ENCODE peak calls at places on chromosome 1, in eight cellular contexts. Q is H9, O is tibial artery, I is Calu3, K is PC-3, C is cardiac muscle cell, N is lower leg skin, R is colonic mucosa. J is an unnamed sample.

GRCh38 chr1:225766967-225767413 is 10.6 kb upstream of the SRP9 start:
- DNase-seq in Q (no peak), O (peak), I (no peak), K (peak), C (no peak), N (peak), R (peak), J (no peak)

GRCh38 chr1:27003745-27004470 is 8.7 kb downstream of the TENT5B start:
- DNase-seq in Q (peak), O (no peak), I (no peak), K (no peak), C (peak), N (no peak), R (no peak), J (no peak)

GRCh38 chr1:193313354-193314140 is 127.1 kb upstream of the B3GALT2 start:
- DNase-seq in Q (no peak), O (no peak), I (no peak), K (no peak), C (no peak), N (no peak), R (peak), J (no peak)

GRCh38 chr1:204975021-204975420 is 68.0 kb upstream of the CNTN2 start:
- DNase-seq in Q (no peak), O (no peak), I (no peak), K (no peak), C (no peak), N (no peak), R (no peak), J (no peak)

GRCh38 chr1:106080608-106081325 is 975.7 kb upstream of the PRMT6 start:
- DNase-seq in Q (no peak), O (no peak), I (no peak), K (no peak), C (no peak), N (no peak), R (no peak), J (no peak)

GRCh38 chr1:153805042-153805745 is 30.0 kb downstream of the SLC27A3 start:
- DNase-seq in Q (no peak), O (peak), I (no peak), K (peak), C (peak), N (peak), R (peak), J (peak)

GRCh38 chr1:233090706-233091494 is 140.5 kb downstream of the NTPCR start:
- DNase-seq in Q (no peak), O (no peak), I (no peak), K (no peak), C (no peak), N (no peak), R (no peak), J (no peak)

GRCh38 chr1:86472767-86473166 is 4.0 kb downstream of the CLCA1 start:
- DNase-seq in Q (no peak), O (no peak), I (no peak), K (no peak), C (no peak), N (no peak), R (no peak), J (no peak)

GRCh38 chr1:3459051-3459908 is 4.8 kb downstream of the ARHGEF16 start:
- DNase-seq in Q (no peak), O (no peak), I (peak), K (no peak), C (no peak), N (no peak), R (peak), J (no peak)

GRCh38 chr1:52033190-52034049 is at the start of gene KTI12:
- DNase-seq in Q (peak), O (peak), I (peak), K (peak), C (peak), N (peak), R (peak), J (peak)

DNA sequence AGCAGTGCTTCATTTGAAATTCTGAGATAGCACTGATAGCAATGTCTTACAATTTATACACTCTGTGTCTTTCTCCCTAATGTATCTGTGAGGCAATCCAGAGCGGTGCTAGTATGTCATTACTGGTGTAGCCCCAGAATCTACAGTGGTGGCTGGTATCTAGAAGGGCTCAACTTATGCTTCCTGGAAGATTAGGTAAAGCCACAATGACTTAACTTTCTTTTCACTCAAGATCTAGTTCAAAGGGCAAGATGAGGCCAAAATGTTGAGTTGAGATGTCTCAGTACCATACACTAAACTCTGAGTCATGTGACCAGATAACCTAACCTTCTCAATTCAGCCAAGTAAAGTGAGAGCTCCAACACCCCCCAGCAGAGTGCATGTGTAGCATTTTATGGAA is 77.5 kb downstream of the PAPPA2 start:
- DNase-seq in Q (no peak), O (no peak), I (no peak), K (no peak), C (no peak), N (no peak), R (no peak), J (no peak)
- TF ChIP-seq CTCF in Q (no peak), O (no peak), I (no peak), K (no peak), C (no peak), N (no peak), R (no peak), J (no peak)

GRCh38 chr1:152067150-152067549 is 21.7 kb downstream of the TCHHL1 start:
- DNase-seq in Q (no peak), O (no peak), I (no peak), K (no peak), C (no peak), N (no peak), R (no peak), J (no peak)

GRCh38 chr1:152067929-152068328 is 20.9 kb downstream of the TCHHL1 start:
- DNase-seq in Q (no peak), O (no peak), I (no peak), K (no peak), C (no peak), N (no peak), R (no peak), J (no peak)

GRCh38 chr1:152061952-152062351 is 25.1 kb upstream of the S100A11 start:
- DNase-seq in Q (no peak), O (no peak), I (no peak), K (no peak), C (no peak), N (no peak), R (no peak), J (no peak)
- TF ChIP-seq CTCF in Q (no peak), O (no peak), I (no peak), K (no peak), C (no peak), N (no peak), R (no peak), J (no peak)

GRCh38 chr1:15283500-15283899 is 36.5 kb downstream of the FHAD1 start:
- DNase-seq in Q (no peak), O (no peak), I (no peak), K (peak), C (no peak), N (peak), R (no peak), J (no peak)
- TF ChIP-seq CTCF in Q (peak), O (peak), I (no peak), K (peak), C (peak), N (no peak), R (peak), J (no peak)

GRCh38 chr1:4655674-4656532 is 1.5 kb downstream of the AJAP1 start:
- DNase-seq in Q (peak), O (no peak), I (peak), K (peak), C (peak), N (peak), R (no peak), J (peak)
- TF ChIP-seq CTCF in Q (peak), O (peak), I (no peak), K (peak), C (peak), N (no peak), R (no peak), J (peak)

GRCh38 chr1:202590119-202590518 is 120.1 kb downstream of the SYT2 start:
- DNase-seq in Q (no peak), O (no peak), I (no peak), K (no peak), C (no peak), N (no peak), R (no peak), J (no peak)

GRCh38 chr1:202587859-202588480 is 122.3 kb downstream of the SYT2 start:
- DNase-seq in Q (no peak), O (no peak), I (no peak), K (no peak), C (no peak), N (no peak), R (no peak), J (no peak)

GRCh38 chr1:202588644-202589189 is 121.5 kb downstream of the SYT2 start:
- DNase-seq in Q (no peak), O (no peak), I (no peak), K (peak), C (no peak), N (no peak), R (no peak), J (no peak)

GRCh38 chr1:202590975-202591411 is 119.3 kb downstream of the SYT2 start:
- DNase-seq in Q (no peak), O (no peak), I (peak), K (no peak), C (no peak), N (no peak), R (no peak), J (no peak)

DNA sequence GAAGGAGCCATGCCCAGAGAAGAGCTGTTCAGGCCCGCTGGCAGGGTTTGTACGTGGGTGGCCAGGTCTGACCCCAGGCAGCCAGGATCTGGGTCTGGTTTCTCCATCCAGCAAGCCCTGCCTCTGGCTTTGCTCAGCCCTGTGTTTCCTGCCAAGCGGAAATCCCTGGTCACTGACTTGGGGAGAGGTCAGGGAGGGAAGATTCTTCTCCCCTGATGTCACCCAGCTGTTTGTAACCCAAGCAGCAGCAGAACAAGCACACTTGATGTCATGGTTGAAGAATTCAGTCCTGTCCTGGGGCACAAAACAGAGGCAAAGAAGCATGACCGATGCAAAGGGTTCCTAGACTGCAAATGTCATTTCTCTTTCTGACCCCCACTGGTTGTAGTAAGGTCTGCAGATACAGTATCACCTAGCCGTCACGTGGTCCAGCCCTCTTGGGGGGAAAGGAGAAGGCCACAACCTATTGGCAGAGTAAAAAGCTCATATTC is 121.0 kb downstream of the SYT2 start:
- DNase-seq in Q (peak), O (peak), I (peak), K (peak), C (peak), N (peak), R (peak), J (no peak)
- TF ChIP-seq CTCF in Q (no peak), O (no peak), I (no peak), K (no peak), C (no peak), N (no peak), R (no peak), J (no peak)

GRCh38 chr1:115240321-115240720 is 97.7 kb downstream of the NGF start:
- DNase-seq in Q (no peak), O (no peak), I (no peak), K (peak), C (no peak), N (no peak), R (no peak), J (no peak)

GRCh38 chr1:115238336-115239147 is 99.5 kb downstream of the NGF start:
- DNase-seq in Q (no peak), O (no peak), I (no peak), K (no peak), C (no peak), N (no peak), R (no peak), J (no peak)

GRCh38 chr1:115239148-115239820 is 98.8 kb downstream of the NGF start:
- DNase-seq in Q (no peak), O (no peak), I (no peak), K (no peak), C (no peak), N (no peak), R (no peak), J (no peak)

GRCh38 chr1:115237023-115237422 is 101.0 kb downstream of the NGF start:
- DNase-seq in Q (no peak), O (no peak), I (no peak), K (no peak), C (no peak), N (no peak), R (no peak), J (no peak)

GRCh38 chr1:115237507-115237906 is 100.5 kb downstream of the NGF start:
- DNase-seq in Q (no peak), O (no peak), I (no peak), K (peak), C (no peak), N (no peak), R (no peak), J (no peak)
- TF ChIP-seq CTCF in Q (no peak), O (no peak), I (no peak), K (no peak), C (no peak), N (no peak), R (no peak), J (no peak)

GRCh38 chr1:185317034-185317885 is at the start of gene IVNS1ABP:
- DNase-seq in Q (peak), O (peak), I (peak), K (peak), C (peak), N (peak), R (peak), J (peak)

GRCh38 chr1:185314416-185314815 is 2.6 kb downstream of the IVNS1ABP start:
- DNase-seq in Q (no peak), O (no peak), I (peak), K (peak), C (peak), N (no peak), R (peak), J (no peak)

GRCh38 chr1:185315364-185316108 is 1.5 kb downstream of the IVNS1ABP start:
- DNase-seq in Q (no peak), O (no peak), I (no peak), K (no peak), C (peak), N (no peak), R (peak), J (no peak)

GRCh38 chr1:185317886-185318310 is 855 bp upstream of the IVNS1ABP start:
- DNase-seq in Q (peak), O (no peak), I (peak), K (no peak), C (peak), N (peak), R (peak), J (peak)

GRCh38 chr1:185316163-185317033 is 645 bp downstream of the IVNS1ABP start:
- DNase-seq in Q (peak), O (peak), I (peak), K (peak), C (peak), N (peak), R (peak), J (peak)
- TF ChIP-seq CTCF in Q (peak), O (no peak), I (no peak), K (no peak), C (no peak), N (no peak), R (no peak), J (no peak)